ENCODE peak calls at places on chromosome 6, in four cellular contexts. H is H1, C is HepG2, R is HCT116. S is an unnamed sample.

GRCh38 chr6:75757295-75757694 is 8.3 kb downstream of the MYO6 start:
- DNase-seq in H (no peak), C (no peak), R (no peak), S (no peak)

GRCh38 chr6:129678463-129678862 is 31.5 kb downstream of the ARHGAP18 start:
- DNase-seq in H (no peak), C (no peak), R (no peak), S (no peak)

GRCh38 chr6:3032986-3033385 is 33.3 kb downstream of the NQO2 start:
- DNase-seq in H (no peak), C (no peak), R (no peak), S (no peak)

GRCh38 chr6:153947817-153948447 is 91.1 kb upstream of the OPRM1 start:
- DNase-seq in H (peak; percentile 27), C (peak; percentile 20), R (peak; percentile 21), S (peak; percentile 20)

GRCh38 chr6:30684386-30685156 is 1.9 kb downstream of the PPP1R18 start:
- DNase-seq in H (no peak), C (no peak), R (no peak), S (peak; percentile 54)

GRCh38 chr6:161631676-161632194 is 357.9 kb upstream of the AGPAT4 start:
- DNase-seq in H (no peak), C (no peak), R (no peak), S (no peak)

GRCh38 chr6:144006731-144007454 is 1.2 kb downstream of the PLAGL1 start:
- DNase-seq in H (no peak), C (no peak), R (peak; percentile 16), S (peak; percentile 61)

GRCh38 chr6:89989742-89990141 is 95.5 kb downstream of the GJA10 start:
- DNase-seq in H (no peak), C (no peak), R (no peak), S (no peak)

GRCh38 chr6:61711849-61712248 is 574.2 kb downstream of the KHDRBS2 start:
- DNase-seq in H (peak; percentile 33), C (no peak), R (no peak), S (no peak)

GRCh38 chr6:32188381-32189081 is 1.5 kb downstream of the PBX2 start:
- DNase-seq in H (no peak), C (no peak), R (no peak), S (peak; percentile 41)

GRCh38 chr6:150241751-150242150 is 98.9 kb downstream of the PPP1R14C start:
- DNase-seq in H (no peak), C (no peak), R (no peak), S (no peak)

GRCh38 chr6:49269190-49269589 is 193.9 kb downstream of the MMUT start:
- DNase-seq in H (no peak), C (no peak), R (no peak), S (no peak)

GRCh38 chr6:122092366-122092765 is 307.1 kb upstream of the HSF2 start:
- DNase-seq in H (no peak), C (no peak), R (no peak), S (no peak)

GRCh38 chr6:88964509-88964908 is 1.1 kb upstream of the RNGTT start:
- DNase-seq in H (no peak), C (no peak), R (no peak), S (no peak)

GRCh38 chr6:144349690-144350132 is 64.6 kb downstream of the UTRN start:
- DNase-seq in H (no peak), C (peak; percentile 81), R (peak; percentile 16), S (peak; percentile 52)

GRCh38 chr6:157274471-157275226 is 48.7 kb downstream of the TMEM242 start:
- DNase-seq in H (peak; percentile 53), C (peak; percentile 38), R (peak; percentile 31), S (peak; percentile 87)

GRCh38 chr6:47426524-47427302 is 50.9 kb upstream of the CD2AP start:
- DNase-seq in H (no peak), C (no peak), R (no peak), S (no peak)

GRCh38 chr6:146587448-146587847 is 11.3 kb upstream of the ADGB start:
- DNase-seq in H (no peak), C (no peak), R (no peak), S (no peak)

GRCh38 chr6:44126320-44127149 is 717 bp downstream of the MRPL14 start:
- DNase-seq in H (no peak), C (peak; percentile 50), R (no peak), S (peak; percentile 84)

GRCh38 chr6:152669894-152670293 is 27.8 kb upstream of the MYCT1 start:
- DNase-seq in H (no peak), C (peak; percentile 5), R (peak; percentile 33), S (no peak)

GRCh38 chr6:119620846-119621570 is 271.4 kb upstream of the MAN1A1 start:
- DNase-seq in H (no peak), C (no peak), R (peak; percentile 37), S (peak; percentile 25)

GRCh38 chr6:106513813-106514212 is 115.5 kb downstream of the RTN4IP1 start:
- DNase-seq in H (no peak), C (no peak), R (no peak), S (no peak)

GRCh38 chr6:84687487-84687886 is 76.9 kb downstream of the TBX18 start:
- DNase-seq in H (no peak), C (no peak), R (no peak), S (no peak)

GRCh38 chr6:84696181-84696580 is 68.2 kb downstream of the TBX18 start:
- DNase-seq in H (no peak), C (no peak), R (no peak), S (no peak)

GRCh38 chr6:35015476-35015875 is 125.7 kb downstream of the TCP11 start:
- DNase-seq in H (no peak), C (no peak), R (no peak), S (no peak)

GRCh38 chr6:16408766-16409165 is 170.4 kb downstream of the GMPR start:
- DNase-seq in H (no peak), C (no peak), R (no peak), S (no peak)

GRCh38 chr6:107458687-107459282 is 579 bp downstream of the PDSS2 start:
- DNase-seq in H (no peak), C (peak; percentile 25), R (no peak), S (no peak)

GRCh38 chr6:33191383-33192104 is 723 bp downstream of the COL11A2 start:
- DNase-seq in H (no peak), C (no peak), R (no peak), S (no peak)

GRCh38 chr6:45196121-45196520 is 132.0 kb upstream of the RUNX2 start:
- DNase-seq in H (no peak), C (no peak), R (no peak), S (no peak)

GRCh38 chr6:170023620-170024521 is 267.0 kb downstream of the DLL1 start:
- DNase-seq in H (no peak), C (no peak), R (no peak), S (no peak)

GRCh38 chr6:170022291-170022722 is 268.6 kb downstream of the DLL1 start:
- DNase-seq in H (no peak), C (no peak), R (no peak), S (no peak)

GRCh38 chr6:170024940-170025339 is 265.9 kb downstream of the DLL1 start:
- DNase-seq in H (no peak), C (no peak), R (no peak), S (no peak)

GRCh38 chr6:170021579-170021978 is 269.3 kb downstream of the DLL1 start:
- DNase-seq in H (no peak), C (no peak), R (no peak), S (no peak)

DNA sequence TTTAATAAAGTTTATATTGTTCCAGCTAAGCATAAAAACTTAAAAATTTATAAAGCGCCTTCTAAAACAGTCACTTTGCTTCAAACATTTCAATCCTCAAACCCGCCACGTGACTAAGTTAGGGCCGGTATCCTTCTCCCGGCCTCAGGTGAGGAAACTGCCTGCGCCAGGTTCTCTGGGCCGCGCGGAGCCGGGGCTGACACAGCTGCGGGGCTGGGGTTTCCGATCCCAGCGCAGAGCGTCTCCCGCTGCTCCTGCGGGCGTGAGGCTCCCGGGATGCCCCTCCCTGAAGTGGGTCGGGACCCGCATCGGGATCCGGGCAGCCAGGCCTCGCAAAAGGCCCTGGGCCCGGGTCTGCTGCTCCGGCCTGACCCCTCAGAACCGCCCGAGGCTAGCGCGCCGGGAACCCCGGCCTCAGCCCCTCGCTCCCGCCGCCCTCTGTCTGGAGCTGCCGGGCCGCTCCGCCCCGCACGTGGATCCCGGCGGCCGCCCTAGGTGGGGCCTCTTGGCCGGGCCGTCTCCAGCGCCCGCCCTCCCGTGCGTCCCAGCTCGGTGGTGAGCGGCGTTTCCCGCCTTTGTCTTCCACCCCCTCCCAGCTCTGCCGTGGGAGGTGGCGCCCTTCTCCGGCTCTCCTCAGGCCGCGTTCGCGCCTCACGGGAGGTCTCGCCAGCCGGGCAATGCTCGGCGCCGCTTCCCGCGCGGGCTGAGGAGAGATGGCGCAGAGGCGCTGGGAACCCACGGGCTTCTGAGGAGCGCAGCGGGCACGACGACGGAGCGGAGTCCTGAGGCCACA is 267.9 kb downstream of the DLL1 start:
- DNase-seq in H (no peak), C (no peak), R (no peak), S (no peak)
- TF ChIP-seq SRF in H (no peak), C (no peak), R (no peak), S (no peak)

GRCh38 chr6:41438746-41439145 is 103.3 kb downstream of the NCR2 start:
- DNase-seq in H (no peak), C (no peak), R (no peak), S (no peak)

GRCh38 chr6:41441598-41442205 is 104.5 kb upstream of the FOXP4 start:
- DNase-seq in H (no peak), C (no peak), R (no peak), S (no peak)

GRCh38 chr6:41439524-41440418 is 104.4 kb downstream of the NCR2 start:
- DNase-seq in H (no peak), C (no peak), R (no peak), S (no peak)

GRCh38 chr6:41442800-41443501 is 103.2 kb upstream of the FOXP4 start:
- DNase-seq in H (peak; percentile 71), C (no peak), R (no peak), S (peak; percentile 81)

GRCh38 chr6:41440958-41441357 is 105.2 kb upstream of the FOXP4 start:
- DNase-seq in H (no peak), C (no peak), R (no peak), S (no peak)
- H3K27me3 ChIP-seq in H (peaks cover 19% of the 10 kb centered on the region), C (peaks cover 78% of the 10 kb centered on the region), R (no peaks in the 10 kb centered on the region), S (peaks cover 75% of the 10 kb centered on the region)

DNA sequence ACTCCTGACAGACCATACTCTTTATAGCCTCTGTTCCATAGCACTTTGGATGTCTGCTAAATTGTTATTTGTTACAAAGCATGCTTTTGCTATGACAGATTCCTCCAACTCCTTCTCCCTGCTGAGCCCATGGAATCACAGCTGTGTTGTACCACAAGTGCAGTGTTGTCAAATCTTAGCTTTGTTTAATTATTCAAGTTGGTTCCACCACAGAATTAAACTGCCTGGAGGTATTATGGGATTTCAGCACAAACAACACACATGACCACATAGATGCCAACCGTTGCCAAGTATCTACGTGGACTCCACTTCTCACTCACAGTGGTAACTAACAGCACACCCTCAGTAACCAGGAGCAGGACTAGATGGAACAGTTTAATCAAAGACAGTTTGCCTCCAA is 32.7 kb upstream of the MARCKS start:
- DNase-seq in H (no peak), C (no peak), R (no peak), S (no peak)
- H2AFZ ChIP-seq in H (no peak overlapping the region), C (no peak overlapping the region), R (no peak overlapping the region), S (no peak overlapping the region)

GRCh38 chr6:160086754-160087153 is 34.9 kb upstream of the SLC22A1 start:
- DNase-seq in H (no peak), C (no peak), R (no peak), S (no peak)

GRCh38 chr6:160085713-160086505 is 35.7 kb upstream of the SLC22A1 start:
- DNase-seq in H (no peak), C (no peak), R (no peak), S (no peak)

GRCh38 chr6:160089534-160089897 is 32.1 kb upstream of the SLC22A1 start:
- DNase-seq in H (no peak), C (no peak), R (no peak), S (no peak)

GRCh38 chr6:160088774-160089533 is 32.7 kb upstream of the SLC22A1 start:
- DNase-seq in H (no peak), C (no peak), R (no peak), S (no peak)

GRCh38 chr6:160088069-160088773 is 33.4 kb upstream of the SLC22A1 start:
- DNase-seq in H (no peak), C (peak; percentile 33), R (peak; percentile 4), S (peak; percentile 43)
- TF ChIP-seq SRF in H (no peak), C (no peak), R (no peak), S (no peak)

S was measured in K562.